ENCODE peak calls at places on chromosome 2, in nine cellular contexts. R is dermis blood vessel endothelial cell; O is stimulated activated CD4-positive, alpha-beta T cell treated with anti-CD3 and anti-CD28 coated beads, Interleukin-15, amount 100 ng/mL, for 24 hours; C is fibroblast of mammary gland; I is cardiac septum; D is NCI-H774; Y is T-helper 2 cell; E is iris pigment epithelial cell; V is activated CD4-positive, alpha-beta T cell treated with anti-CD3 and anti-CD28 coated beads, Interleukin-2, amount 50 U/mL, for 4 hours. P is an unnamed sample.

GRCh38 chr2:96505231-96505889 is at the start of gene NEURL3:
- DNase-seq in R (peak; percentile 74), O (no peak), C (peak; percentile 50), I (no peak), D (no peak), Y (no peak), E (peak; percentile 81), V (no peak), P (no peak)

GRCh38 chr2:40445467-40445866 is 6.4 kb downstream of the SLC8A1 start:
- DNase-seq in R (no peak), O (no peak), C (no peak), I (no peak), D (no peak), Y (no peak), E (peak; percentile 20), V (no peak), P (no peak)

GRCh38 chr2:237431856-237432255 is 17.9 kb upstream of the COL6A3 start:
- DNase-seq in R (no peak), O (no peak), C (peak; percentile 62), I (no peak), D (no peak), Y (no peak), E (no peak), V (no peak), P (no peak)

GRCh38 chr2:38615237-38615636 is 12.5 kb upstream of the HNRNPLL start:
- DNase-seq in R (no peak), O (no peak), C (peak; percentile 71), I (no peak), D (no peak), Y (no peak), E (peak; percentile 76), V (no peak), P (no peak)

GRCh38 chr2:8177550-8177949 is 504.3 kb upstream of the ID2 start:
- DNase-seq in R (no peak), O (no peak), C (no peak), I (no peak), D (no peak), Y (no peak), E (no peak), V (no peak), P (no peak)

GRCh38 chr2:24984912-24985311 is 13.2 kb upstream of the DNAJC27 start:
- DNase-seq in R (no peak), O (no peak), C (peak; percentile 11), I (peak; percentile 77), D (no peak), Y (no peak), E (peak; percentile 5), V (no peak), P (no peak)

GRCh38 chr2:44671276-44671675 is 270.2 kb upstream of the SIX3 start:
- DNase-seq in R (no peak), O (no peak), C (no peak), I (no peak), D (no peak), Y (no peak), E (no peak), V (no peak), P (no peak)

GRCh38 chr2:195573314-195573713 is 83.7 kb upstream of the SLC39A10 start:
- DNase-seq in R (no peak), O (no peak), C (no peak), I (no peak), D (no peak), Y (no peak), E (no peak), V (no peak), P (no peak)

GRCh38 chr2:64090264-64090663 is 54.0 kb downstream of the PELI1 start:
- DNase-seq in R (no peak), O (no peak), C (no peak), I (no peak), D (no peak), Y (no peak), E (no peak), V (no peak), P (no peak)

GRCh38 chr2:127811397-127811860 is 458 bp upstream of the WDR33 start:
- DNase-seq in R (no peak), O (no peak), C (peak; percentile 7), I (peak; percentile 74), D (no peak), Y (no peak), E (no peak), V (no peak), P (no peak)

GRCh38 chr2:227597993-227598392 is 700 bp upstream of the SCYGR2 start:
- DNase-seq in R (no peak), O (no peak), C (no peak), I (no peak), D (no peak), Y (no peak), E (no peak), V (no peak), P (no peak)

GRCh38 chr2:240713928-240714746 is 22.5 kb downstream of the AQP12A start:
- DNase-seq in R (no peak), O (no peak), C (no peak), I (no peak), D (no peak), Y (no peak), E (no peak), V (no peak), P (no peak)

GRCh38 chr2:66437601-66438497 is 2.9 kb downstream of the MEIS1 start:
- DNase-seq in R (no peak), O (no peak), C (peak; percentile 57), I (no peak), D (no peak), Y (no peak), E (no peak), V (no peak), P (no peak)

GRCh38 chr2:159010963-159011362 is 42.5 kb downstream of the TANC1 start:
- DNase-seq in R (peak; percentile 29), O (no peak), C (peak; percentile 51), I (no peak), D (no peak), Y (no peak), E (peak; percentile 62), V (no peak), P (no peak)

GRCh38 chr2:175432021-175432420 is 250.5 kb upstream of the ATP5MC3 start:
- DNase-seq in R (no peak), O (no peak), C (no peak), I (no peak), D (peak; percentile 77), Y (no peak), E (no peak), V (no peak), P (no peak)

GRCh38 chr2:189092936-189093335 is 86.6 kb downstream of the COL5A2 start:
- DNase-seq in R (no peak), O (no peak), C (peak; percentile 96), I (no peak), D (no peak), Y (no peak), E (peak; percentile 87), V (no peak), P (no peak)

GRCh38 chr2:37832590-37833197 is 92.4 kb upstream of the RMDN2 start:
- DNase-seq in R (peak; percentile 92), O (peak; percentile 89), C (peak; percentile 84), I (peak; percentile 91), D (peak; percentile 70), Y (peak; percentile 71), E (peak; percentile 79), V (peak; percentile 88), P (peak; percentile 63)

GRCh38 chr2:19488009-19488691 is 129.7 kb upstream of the OSR1 start:
- DNase-seq in R (no peak), O (peak; percentile 12), C (peak; percentile 82), I (no peak), D (no peak), Y (no peak), E (peak; percentile 72), V (no peak), P (no peak)

GRCh38 chr2:190267302-190267701 is 52.3 kb downstream of the HIBCH start:
- DNase-seq in R (peak; percentile 53), O (no peak), C (peak; percentile 88), I (no peak), D (no peak), Y (no peak), E (peak; percentile 90), V (no peak), P (no peak)

GRCh38 chr2:19714926-19715325 is 186.9 kb downstream of the TTC32 start:
- DNase-seq in R (no peak), O (no peak), C (no peak), I (no peak), D (no peak), Y (no peak), E (peak; percentile 21), V (no peak), P (no peak)

GRCh38 chr2:159790323-159790722 is 7.7 kb downstream of the CD302 start:
- DNase-seq in R (no peak), O (no peak), C (no peak), I (no peak), D (no peak), Y (no peak), E (no peak), V (no peak), P (no peak)

GRCh38 chr2:122481244-122481622 is 725.8 kb downstream of the TSN start:
- DNase-seq in R (no peak), O (no peak), C (no peak), I (no peak), D (no peak), Y (no peak), E (no peak), V (no peak), P (no peak)

GRCh38 chr2:241216211-241216761 is 27.8 kb downstream of the ANO7 start:
- DNase-seq in R (no peak), O (no peak), C (no peak), I (no peak), D (no peak), Y (no peak), E (no peak), V (no peak), P (no peak)

GRCh38 chr2:44168684-44169154 is at the start of gene PPM1B:
- DNase-seq in R (no peak), O (peak; percentile 100), C (no peak), I (peak; percentile 100), D (no peak), Y (peak; percentile 100), E (no peak), V (peak; percentile 100), P (no peak)

GRCh38 chr2:138275881-138276280 is 225.7 kb upstream of the SPOPL start:
- DNase-seq in R (no peak), O (no peak), C (peak; percentile 62), I (no peak), D (peak; percentile 40), Y (no peak), E (peak; percentile 57), V (no peak), P (no peak)

GRCh38 chr2:8672940-8673339 is 8.9 kb upstream of the ID2 start:
- DNase-seq in R (no peak), O (no peak), C (no peak), I (peak; percentile 31), D (no peak), Y (no peak), E (no peak), V (no peak), P (no peak)

GRCh38 chr2:46042207-46042637 is 255.0 kb upstream of the EPAS1 start:
- DNase-seq in R (no peak), O (no peak), C (no peak), I (no peak), D (no peak), Y (no peak), E (no peak), V (no peak), P (no peak)

GRCh38 chr2:72027426-72028161 is 120.1 kb downstream of the CYP26B1 start:
- DNase-seq in R (no peak), O (no peak), C (peak; percentile 39), I (peak; percentile 54), D (no peak), Y (no peak), E (peak; percentile 37), V (no peak), P (no peak)